ENCODE peak calls at places on chromosome 15, in nine cellular contexts. X is germinal center; P is fibroblast of pulmonary artery; M is stomach; Q is iPS-NIHi11; H is spleen; E is nucleus accumbens; A is colonic mucosa; R is stimulated activated CD8-positive, alpha-beta memory T cell treated with anti-CD3 and anti-CD28 coated beads, Interleukin-4, amount 100 ng/mL, for 1 hour. B is an unnamed sample.

GRCh38 chr15:64334530-64334929 is 21.4 kb downstream of the CSNK1G1 start:
- DNase-seq in X (no peak), P (no peak), M (no peak), Q (no peak), H (no peak), E (no peak), A (peak), R (no peak), B (no peak)

GRCh38 chr15:73747847-73748605 is 5.1 kb downstream of the INSYN1 start:
- DNase-seq in X (no peak), P (no peak), M (no peak), Q (no peak), H (no peak), E (no peak), A (no peak), R (no peak), B (no peak)

GRCh38 chr15:34964277-34964676 is 5.3 kb downstream of the AQR start:
- DNase-seq in X (no peak), P (no peak), M (no peak), Q (no peak), H (no peak), E (no peak), A (no peak), R (no peak), B (no peak)

GRCh38 chr15:77282333-77282732 is 137.6 kb downstream of the PEAK1 start:
- DNase-seq in X (no peak), P (peak), M (no peak), Q (peak), H (no peak), E (no peak), A (no peak), R (no peak), B (no peak)

GRCh38 chr15:21261965-21262850 is 178.1 kb downstream of the POTEB3 start:
- DNase-seq in X (no peak), P (no peak), M (no peak), Q (no peak), H (peak), E (no peak), A (no peak), R (no peak), B (no peak)

GRCh38 chr15:83567318-83567717 is 86.6 kb upstream of the ADAMTSL3 start:
- DNase-seq in X (no peak), P (no peak), M (no peak), Q (no peak), H (no peak), E (no peak), A (no peak), R (no peak), B (no peak)

GRCh38 chr15:60580650-60581415 is 101.9 kb upstream of the ICE2 start:
- DNase-seq in X (no peak), P (no peak), M (no peak), Q (no peak), H (no peak), E (no peak), A (no peak), R (no peak), B (no peak)

GRCh38 chr15:81209635-81210034 is 13.0 kb downstream of the IL16 start:
- DNase-seq in X (no peak), P (no peak), M (no peak), Q (no peak), H (no peak), E (no peak), A (no peak), R (no peak), B (no peak)

GRCh38 chr15:89480505-89480904 is 15.9 kb downstream of the RHCG start:
- DNase-seq in X (no peak), P (no peak), M (no peak), Q (no peak), H (no peak), E (no peak), A (no peak), R (no peak), B (peak)

GRCh38 chr15:80550910-80551265 is 144.2 kb upstream of the ABHD17C start:
- DNase-seq in X (no peak), P (peak), M (no peak), Q (no peak), H (no peak), E (no peak), A (no peak), R (no peak), B (no peak)

GRCh38 chr15:25501828-25502446 is 63.1 kb upstream of the UBE3A start:
- DNase-seq in X (no peak), P (peak), M (no peak), Q (peak), H (no peak), E (no peak), A (no peak), R (no peak), B (no peak)

GRCh38 chr15:67165653-67166260 is 88.7 kb downstream of the AAGAB start:
- DNase-seq in X (no peak), P (peak), M (no peak), Q (peak), H (no peak), E (no peak), A (no peak), R (no peak), B (no peak)

GRCh38 chr15:92087211-92087610 is 233.7 kb downstream of the SLCO3A1 start:
- DNase-seq in X (no peak), P (no peak), M (no peak), Q (no peak), H (no peak), E (no peak), A (no peak), R (no peak), B (no peak)

GRCh38 chr15:99502182-99502581 is 63.6 kb upstream of the MEF2A start:
- DNase-seq in X (peak), P (no peak), M (no peak), Q (no peak), H (no peak), E (no peak), A (no peak), R (no peak), B (no peak)

GRCh38 chr15:57485869-57486268 is 105.8 kb upstream of the MYZAP start:
- DNase-seq in X (no peak), P (peak), M (peak), Q (peak), H (no peak), E (no peak), A (no peak), R (no peak), B (no peak)

GRCh38 chr15:47872208-47872607 is 154.9 kb downstream of the SEMA6D start:
- DNase-seq in X (no peak), P (no peak), M (no peak), Q (no peak), H (no peak), E (no peak), A (no peak), R (no peak), B (no peak)

GRCh38 chr15:85099195-85099803 is 117.6 kb downstream of the PDE8A start:
- DNase-seq in X (no peak), P (no peak), M (no peak), Q (no peak), H (no peak), E (no peak), A (no peak), R (no peak), B (peak)

GRCh38 chr15:90097475-90097874 is 4.8 kb downstream of the IDH2 start:
- DNase-seq in X (peak), P (no peak), M (no peak), Q (no peak), H (peak), E (no peak), A (no peak), R (no peak), B (no peak)

GRCh38 chr15:77904901-77905300 is 172.6 kb downstream of the TBC1D2B start:
- DNase-seq in X (no peak), P (no peak), M (no peak), Q (no peak), H (peak), E (no peak), A (no peak), R (no peak), B (no peak)

GRCh38 chr15:40217166-40217785 is 21.6 kb upstream of the PAK6 start:
- DNase-seq in X (peak), P (peak), M (peak), Q (peak), H (no peak), E (no peak), A (peak), R (no peak), B (no peak)

GRCh38 chr15:80480909-80481308 is 76.7 kb downstream of the ARNT2 start:
- DNase-seq in X (no peak), P (peak), M (no peak), Q (no peak), H (no peak), E (no peak), A (peak), R (no peak), B (no peak)

GRCh38 chr15:98767692-98768091 is 119.4 kb downstream of the IGF1R start:
- DNase-seq in X (no peak), P (no peak), M (no peak), Q (no peak), H (no peak), E (no peak), A (no peak), R (no peak), B (no peak)

GRCh38 chr15:69090197-69090948 is 70.1 kb upstream of the GLCE start:
- DNase-seq in X (no peak), P (peak), M (no peak), Q (peak), H (no peak), E (no peak), A (no peak), R (no peak), B (no peak)

GRCh38 chr15:87706001-87706400 is 550.5 kb downstream of the NTRK3 start:
- DNase-seq in X (no peak), P (no peak), M (no peak), Q (no peak), H (no peak), E (no peak), A (no peak), R (no peak), B (no peak)

GRCh38 chr15:65595960-65596359 is 15.0 kb downstream of the INTS14 start:
- DNase-seq in X (peak), P (peak), M (no peak), Q (peak), H (no peak), E (no peak), A (no peak), R (no peak), B (peak)